ENCODE peak calls at places on chromosome 5, in four cellular contexts. Q is A549, X is GM12878, R is H1. W is an unnamed sample.

GRCh38 chr5:153601377-153601776 is 110.9 kb downstream of the GRIA1 start:
- DNase-seq in Q (no peak), X (peak; percentile 28), R (no peak), W (no peak)

GRCh38 chr5:148687427-148687826 is 33.1 kb upstream of the HTR4 start:
- DNase-seq in Q (peak; percentile 59), X (no peak), R (peak; percentile 23), W (peak; percentile 85)

GRCh38 chr5:10690460-10690859 is 70.6 kb downstream of the DAP start:
- DNase-seq in Q (no peak), X (no peak), R (no peak), W (no peak)

GRCh38 chr5:123472150-123472549 is 39.8 kb upstream of the CSNK1G3 start:
- DNase-seq in Q (no peak), X (no peak), R (no peak), W (no peak)

GRCh38 chr5:92019376-92019990 is 636.4 kb upstream of the ARRDC3 start:
- DNase-seq in Q (peak; percentile 54), X (no peak), R (no peak), W (no peak)

GRCh38 chr5:99060306-99061261 is 131.8 kb upstream of the CHD1 start:
- DNase-seq in Q (peak; percentile 63), X (peak; percentile 34), R (peak; percentile 15), W (peak; percentile 71)

GRCh38 chr5:110159202-110159601 is 469.5 kb downstream of the MAN2A1 start:
- DNase-seq in Q (no peak), X (no peak), R (no peak), W (no peak)

GRCh38 chr5:172412724-172413260 is 41.5 kb downstream of the SH3PXD2B start:
- DNase-seq in Q (no peak), X (peak; percentile 16), R (no peak), W (no peak)

GRCh38 chr5:171743786-171744076 is 41.9 kb upstream of the SMIM23 start:
- DNase-seq in Q (no peak), X (no peak), R (no peak), W (no peak)

GRCh38 chr5:6886866-6887265 is 173.6 kb downstream of the TENT4A start:
- DNase-seq in Q (no peak), X (no peak), R (no peak), W (no peak)

GRCh38 chr5:146342519-146342881 is 3.9 kb downstream of the POU4F3 start:
- DNase-seq in Q (no peak), X (no peak), R (no peak), W (no peak)

GRCh38 chr5:107487056-107487461 is 183.7 kb downstream of the EFNA5 start:
- DNase-seq in Q (no peak), X (no peak), R (no peak), W (no peak)

GRCh38 chr5:125595095-125595494 is 828.1 kb upstream of the GRAMD2B start:
- DNase-seq in Q (no peak), X (no peak), R (no peak), W (no peak)

GRCh38 chr5:148834689-148835088 is 8.3 kb downstream of the ADRB2 start:
- DNase-seq in Q (no peak), X (peak; percentile 35), R (no peak), W (no peak)

GRCh38 chr5:132059043-132059695 is 1.3 kb upstream of the IL3 start:
- DNase-seq in Q (no peak), X (no peak), R (no peak), W (no peak)

GRCh38 chr5:124438390-124439380 is 307.8 kb downstream of the ZNF608 start:
- DNase-seq in Q (no peak), X (no peak), R (peak; percentile 5), W (no peak)

GRCh38 chr5:42840279-42840678 is 28.6 kb upstream of the SELENOP start:
- DNase-seq in Q (no peak), X (no peak), R (no peak), W (no peak)

GRCh38 chr5:154220625-154221024 is 30.1 kb downstream of the GALNT10 start:
- DNase-seq in Q (peak; percentile 28), X (no peak), R (no peak), W (no peak)

GRCh38 chr5:127518319-127518621 is 830 bp downstream of the PRRC1 start:
- DNase-seq in Q (peak; percentile 43), X (peak; percentile 23), R (no peak), W (no peak)

GRCh38 chr5:31478901-31479300 is 53.0 kb downstream of the DROSHA start:
- DNase-seq in Q (no peak), X (no peak), R (no peak), W (no peak)

GRCh38 chr5:97986069-97986468 is 787.4 kb upstream of the RGMB start:
- DNase-seq in Q (no peak), X (no peak), R (peak; percentile 7), W (no peak)

GRCh38 chr5:43171926-43172325 is 20.1 kb upstream of the NIM1K start:
- DNase-seq in Q (no peak), X (no peak), R (no peak), W (no peak)

GRCh38 chr5:158234323-158235158 is 375.6 kb upstream of the CLINT1 start:
- DNase-seq in Q (no peak), X (no peak), R (no peak), W (no peak)

GRCh38 chr5:321233-321725 is at the start of gene AHRR:
- DNase-seq in Q (peak; percentile 57), X (no peak), R (no peak), W (peak; percentile 60)

GRCh38 chr5:101390317-101390908 is 487.3 kb upstream of the ST8SIA4 start:
- DNase-seq in Q (peak; percentile 80), X (peak; percentile 12), R (no peak), W (peak; percentile 21)

DNA sequence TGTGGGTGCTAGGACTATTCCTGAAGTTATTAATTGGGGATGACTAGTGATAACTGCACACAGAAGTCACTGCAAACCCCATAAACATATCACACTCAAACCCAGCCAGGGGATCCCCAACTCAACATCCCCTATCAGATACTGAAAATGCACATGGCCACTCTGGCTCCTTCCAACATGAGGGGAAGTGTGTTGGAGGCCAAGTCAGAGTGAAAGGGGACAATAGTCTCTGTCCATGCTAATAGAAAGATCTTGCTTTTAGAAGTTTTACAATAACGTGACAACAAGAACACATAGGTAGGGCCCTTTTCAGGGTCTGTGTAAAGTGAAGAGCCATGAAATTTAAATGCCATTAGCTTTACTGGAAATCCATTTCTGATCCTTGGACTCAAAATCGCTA is 98.8 kb upstream of the SEMA6A start:
- DNase-seq in Q (no peak), X (no peak), R (no peak), W (no peak)
- TF ChIP-seq EP300 in Q (no peak), X (no peak), R (no peak), W (no peak)

DNA sequence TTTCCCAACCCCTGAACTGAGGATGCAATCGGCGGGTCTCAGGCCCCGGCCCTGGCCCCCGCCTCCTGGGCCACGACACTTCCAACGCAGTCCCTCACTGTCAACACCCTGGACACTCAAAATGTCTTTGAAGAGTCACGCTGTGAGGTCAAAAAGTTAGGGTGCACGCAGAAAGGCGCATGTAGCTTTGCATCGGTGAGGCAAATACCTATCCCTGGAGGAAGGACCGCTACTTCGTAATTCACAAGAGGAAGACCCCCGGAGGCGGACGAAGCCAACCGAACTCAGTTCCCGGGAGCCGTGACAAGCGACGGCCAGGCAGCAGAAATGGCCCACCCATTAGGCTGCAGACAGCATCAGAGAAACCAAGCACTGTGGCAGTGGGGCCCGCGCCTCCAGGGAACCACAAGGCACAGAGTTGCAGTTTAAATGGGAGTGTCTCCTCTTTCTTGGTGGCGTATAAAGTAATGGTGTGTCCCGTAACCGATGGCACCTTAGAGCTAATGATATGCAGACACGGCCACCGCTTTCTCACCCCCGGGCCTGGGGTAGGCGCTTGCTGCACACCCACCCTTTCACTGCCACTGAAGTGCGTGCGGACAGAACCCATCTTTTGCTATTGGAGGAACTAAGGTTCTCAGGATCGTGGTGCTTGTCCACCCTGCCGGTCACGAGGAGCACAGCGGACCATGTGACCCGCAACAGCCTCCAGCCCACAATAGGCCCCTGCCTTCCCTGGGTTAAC is 9.0 kb downstream of the ADAMTS2 start:
- DNase-seq in Q (no peak), X (no peak), R (no peak), W (no peak)
- TF ChIP-seq EP300 in Q (no peak), X (no peak), R (no peak), W (no peak)

GRCh38 chr5:93300945-93301344 is 280.1 kb downstream of the NR2F1-AS1 start:
- DNase-seq in Q (no peak), X (no peak), R (no peak), W (no peak)

GRCh38 chr5:93296338-93296737 is 284.7 kb downstream of the NR2F1-AS1 start:
- DNase-seq in Q (no peak), X (no peak), R (no peak), W (no peak)

GRCh38 chr5:93300309-93300923 is 280.6 kb downstream of the NR2F1-AS1 start:
- DNase-seq in Q (no peak), X (no peak), R (no peak), W (no peak)

GRCh38 chr5:93302711-93303110 is 278.3 kb downstream of the NR2F1-AS1 start:
- DNase-seq in Q (no peak), X (no peak), R (no peak), W (no peak)

GRCh38 chr5:93299596-93300308 is 281.3 kb downstream of the NR2F1-AS1 start:
- DNase-seq in Q (no peak), X (no peak), R (peak; percentile 7), W (no peak)
- TF ChIP-seq EP300 in Q (no peak), X (no peak), R (no peak), W (no peak)

GRCh38 chr5:16952968-16953671 is 17.0 kb upstream of the MYO10 start:
- DNase-seq in Q (no peak), X (no peak), R (no peak), W (no peak)
- TF ChIP-seq EP300 in Q (no peak), X (no peak), R (no peak), W (no peak)

GRCh38 chr5:180492226-180492903 is 1.8 kb upstream of the CNOT6 start:
- DNase-seq in Q (no peak), X (no peak), R (no peak), W (no peak)

GRCh38 chr5:180494060-180494509 is at the start of gene CNOT6:
- DNase-seq in Q (peak; percentile 95), X (peak; percentile 65), R (peak; percentile 78), W (peak; percentile 97)

GRCh38 chr5:180495292-180495691 is 1.1 kb downstream of the CNOT6 start:
- DNase-seq in Q (no peak), X (no peak), R (no peak), W (no peak)

GRCh38 chr5:180495991-180496741 is 2.0 kb downstream of the CNOT6 start:
- DNase-seq in Q (no peak), X (no peak), R (no peak), W (no peak)

DNA sequence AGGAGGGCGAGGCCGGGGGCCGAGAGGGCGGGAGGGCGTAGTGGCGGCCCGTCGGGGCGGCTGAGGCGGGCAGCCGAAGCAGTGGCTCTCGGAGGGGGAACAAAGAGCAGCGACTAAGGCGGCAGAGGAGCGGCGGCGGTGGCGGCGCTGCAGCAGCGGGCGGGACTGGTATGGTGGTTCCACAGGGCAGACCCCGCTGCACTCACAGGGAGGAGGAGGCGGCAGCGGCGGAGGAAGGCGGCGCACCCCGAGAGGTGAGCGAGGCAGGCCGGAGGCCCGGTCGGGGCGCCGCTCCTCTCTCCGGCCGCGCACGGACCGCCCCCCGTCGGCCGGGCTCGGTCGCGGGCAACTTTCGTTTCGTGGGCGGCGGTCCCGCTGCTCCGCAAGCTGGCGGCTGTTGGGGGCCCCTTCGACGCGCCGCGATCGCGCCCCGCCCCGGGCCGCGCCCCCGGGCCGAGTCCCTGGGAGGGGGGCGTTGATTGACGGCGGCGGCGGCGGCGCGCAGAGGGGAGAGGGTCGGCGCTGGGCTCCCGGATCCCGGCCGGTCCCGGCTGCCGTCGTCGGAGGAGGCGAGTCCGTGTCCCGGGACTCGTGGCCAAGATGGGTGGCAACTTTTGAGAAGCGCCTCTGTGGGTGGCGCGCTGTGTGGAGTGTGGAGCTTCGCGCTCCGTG is 467 bp downstream of the CNOT6 start:
- DNase-seq in Q (peak; percentile 23), X (no peak), R (no peak), W (peak; percentile 81)
- TF ChIP-seq EP300 in Q (no peak), X (no peak), R (no peak), W (no peak)

GRCh38 chr5:94376672-94377345 is 241.6 kb downstream of the KIAA0825 start:
- DNase-seq in Q (no peak), X (no peak), R (no peak), W (no peak)
- TF ChIP-seq EP300 in Q (no peak), X (no peak), R (no peak), W (no peak)